ENCODE peak calls at places on chromosomes 3 and 15, in four cellular contexts. V is heart left ventricle, F is upper lobe of right lung, R is brain microvascular endothelial cell. I is an unnamed sample.

GRCh38 chr3:127820871-127821853 is 1.2 kb downstream of the MGLL start:
- DNase-seq in V (peak; percentile 38), F (peak; percentile 72), R (no peak), I (no peak)

GRCh38 chr3:127689266-127689860 is 16.6 kb downstream of the ABTB1 start:
- DNase-seq in V (no peak), F (peak; percentile 49), R (no peak), I (no peak)

GRCh38 chr3:57757642-57758297 is 1.7 kb downstream of the SLMAP start:
- DNase-seq in V (no peak), F (peak; percentile 64), R (no peak), I (peak; percentile 58)

GRCh38 chr3:133038089-133038730 is at the start of gene TMEM108:
- DNase-seq in V (peak; percentile 79), F (peak; percentile 93), R (peak; percentile 76), I (peak; percentile 85)

GRCh38 chr3:128060473-128061381 is 8.5 kb downstream of the SEC61A1 start:
- DNase-seq in V (no peak), F (no peak), R (peak; percentile 94), I (no peak)

GRCh38 chr3:37990527-37990926 is at the start of gene VILL:
- DNase-seq in V (no peak), F (peak; percentile 76), R (no peak), I (no peak)

GRCh38 chr3:37595784-37596180 is 265.9 kb upstream of the CTDSPL start:
- DNase-seq in V (no peak), F (no peak), R (no peak), I (no peak)

GRCh38 chr3:182028081-182028480 is 316.4 kb downstream of the SOX2 start:
- DNase-seq in V (no peak), F (no peak), R (no peak), I (no peak)

GRCh38 chr3:127428344-127429001 is 140.6 kb upstream of the PRR20G start:
- DNase-seq in V (peak; percentile 6), F (no peak), R (no peak), I (no peak)

GRCh38 chr3:73605861-73606260 is 18.9 kb downstream of the PDZRN3 start:
- DNase-seq in V (no peak), F (no peak), R (no peak), I (no peak)

GRCh38 chr3:168220609-168221008 is 124.9 kb upstream of the GOLIM4 start:
- DNase-seq in V (no peak), F (no peak), R (peak; percentile 2), I (no peak)

GRCh38 chr15:69568621-69569020 is 116.0 kb downstream of the RPLP1 start:
- DNase-seq in V (no peak), F (no peak), R (peak; percentile 85), I (no peak)

GRCh38 chr15:60179786-60180391 is 175.8 kb downstream of the FOXB1 start:
- DNase-seq in V (no peak), F (no peak), R (peak; percentile 65), I (no peak)

GRCh38 chr3:170622369-170623159 is 36.7 kb upstream of the SLC7A14 start:
- DNase-seq in V (peak; percentile 41), F (no peak), R (peak; percentile 51), I (no peak)

GRCh38 chr15:22239806-22240180 is 159.5 kb downstream of the OR4M2 start:
- DNase-seq in V (no peak), F (no peak), R (no peak), I (no peak)

GRCh38 chr3:139552632-139553335 is 13.2 kb upstream of the RBP1 start:
- DNase-seq in V (no peak), F (no peak), R (no peak), I (no peak)

GRCh38 chr3:196406806-196407470 is 25.3 kb downstream of the UBXN7 start:
- DNase-seq in V (no peak), F (no peak), R (peak; percentile 68), I (no peak)

GRCh38 chr3:14147617-14148016 is 22.8 kb downstream of the TMEM43 start:
- DNase-seq in V (peak; percentile 18), F (no peak), R (no peak), I (peak; percentile 47)

GRCh38 chr3:58052373-58053273 is 44.4 kb downstream of the FLNB start:
- DNase-seq in V (peak; percentile 65), F (peak; percentile 68), R (peak; percentile 98), I (peak; percentile 92)

GRCh38 chr15:47184003-47184404 is 533.3 kb upstream of the SEMA6D start:
- DNase-seq in V (no peak), F (peak; percentile 64), R (peak; percentile 12), I (no peak)

GRCh38 chr3:51715231-51716058 is 8.6 kb downstream of the GRM2 start:
- DNase-seq in V (no peak), F (peak; percentile 60), R (no peak), I (no peak)

GRCh38 chr15:58182460-58183163 is 44.4 kb downstream of the AQP9 start:
- DNase-seq in V (peak; percentile 42), F (no peak), R (no peak), I (no peak)

GRCh38 chr3:43729707-43730399 is 39.1 kb downstream of the ABHD5 start:
- DNase-seq in V (no peak), F (no peak), R (no peak), I (no peak)

GRCh38 chr3:43581343-43581742 is 40.5 kb downstream of the ANO10 start:
- DNase-seq in V (no peak), F (no peak), R (no peak), I (no peak)

GRCh38 chr3:132232231-132232792 is 84.9 kb upstream of the ACP3 start:
- DNase-seq in V (no peak), F (no peak), R (no peak), I (no peak)

GRCh38 chr15:38871638-38872037 is 307.0 kb upstream of the RASGRP1 start:
- DNase-seq in V (no peak), F (no peak), R (no peak), I (no peak)

GRCh38 chr15:38872732-38873131 is 308.1 kb upstream of the RASGRP1 start:
- DNase-seq in V (no peak), F (no peak), R (no peak), I (no peak)

GRCh38 chr15:38876211-38876610 is 311.6 kb upstream of the RASGRP1 start:
- DNase-seq in V (no peak), F (no peak), R (no peak), I (no peak)

GRCh38 chr15:38874464-38874863 is 309.9 kb upstream of the RASGRP1 start:
- DNase-seq in V (no peak), F (peak; percentile 75), R (no peak), I (no peak)

DNA sequence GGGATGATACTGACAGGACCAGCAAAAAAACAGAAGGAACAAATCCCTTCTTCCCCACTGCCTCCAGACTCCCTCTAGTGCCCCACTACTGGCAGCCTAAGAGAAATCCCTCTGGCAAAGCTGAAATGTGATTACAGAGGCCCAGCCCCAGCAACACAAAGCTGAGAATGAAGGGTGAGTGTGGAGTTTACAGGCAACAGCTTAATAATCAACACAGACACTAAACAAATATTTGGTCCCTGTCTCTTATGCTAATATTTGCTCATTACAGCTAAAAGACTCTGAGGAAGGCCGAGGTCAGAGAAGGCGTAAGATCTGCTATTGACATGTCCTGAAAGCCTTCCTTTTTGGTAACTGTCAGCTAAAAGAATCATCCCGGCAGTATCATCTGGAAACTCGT is 308.5 kb upstream of the RASGRP1 start:
- DNase-seq in V (no peak), F (no peak), R (no peak), I (no peak)
- TF ChIP-seq CTCF in V (no peak), F (no peak), R (peak; percentile 11), I (no peak)

GRCh38 chr15:94232107-94232506 is 746 bp downstream of the MCTP2 start:
- DNase-seq in V (no peak), F (no peak), R (no peak), I (no peak)

GRCh38 chr15:94230886-94231727 is at the start of gene MCTP2:
- DNase-seq in V (peak; percentile 65), F (peak; percentile 96), R (peak; percentile 52), I (peak; percentile 68)

GRCh38 chr15:94229591-94230365 is 1.6 kb upstream of the MCTP2 start:
- DNase-seq in V (no peak), F (no peak), R (no peak), I (no peak)

GRCh38 chr15:94231728-94232086 is 346 bp downstream of the MCTP2 start:
- DNase-seq in V (peak; percentile 17), F (no peak), R (no peak), I (no peak)

GRCh38 chr15:94230436-94230885 is 900 bp upstream of the MCTP2 start:
- DNase-seq in V (no peak), F (no peak), R (no peak), I (no peak)
- H3K27me3 ChIP-seq in V (peaks cover 30% of the 10 kb centered on the region), F (no peaks in the 10 kb centered on the region), R (no peaks in the 10 kb centered on the region), I (peaks cover 7% of the 10 kb centered on the region)

GRCh38 chr3:136122006-136122405 is 74.1 kb downstream of the MSL2 start:
- DNase-seq in V (no peak), F (no peak), R (no peak), I (no peak)

GRCh38 chr3:136120373-136121348 is 75.5 kb downstream of the MSL2 start:
- DNase-seq in V (no peak), F (no peak), R (no peak), I (no peak)
- TF ChIP-seq CTCF in V (no peak), F (no peak), R (no peak), I (no peak)

DNA sequence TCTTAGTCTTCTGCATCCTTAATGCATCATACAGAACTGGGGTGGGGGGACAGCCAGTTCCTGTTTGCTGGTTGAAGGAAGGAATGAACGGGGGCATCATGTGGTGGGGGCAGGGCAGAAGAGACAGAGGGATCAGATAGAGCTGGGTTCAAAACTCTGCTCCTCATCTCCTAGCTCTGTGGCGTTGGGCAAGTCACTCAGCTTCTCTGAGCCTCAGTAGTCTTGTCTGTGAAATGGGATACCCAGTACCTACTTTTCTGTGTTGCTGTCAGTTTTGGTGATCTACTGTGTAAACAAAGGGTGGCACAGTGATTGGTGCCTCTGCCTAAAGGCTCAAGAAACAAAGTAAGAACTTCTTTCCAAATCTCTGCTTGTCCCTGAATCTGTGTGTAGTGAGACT is 36.3 kb downstream of the RHCG start:
- DNase-seq in V (no peak), F (no peak), R (no peak), I (no peak)
- H3K27me3 ChIP-seq in V (peaks cover 16% of the 10 kb centered on the region), F (peaks cover 14% of the 10 kb centered on the region), R (no peaks in the 10 kb centered on the region), I (no peaks in the 10 kb centered on the region)

DNA sequence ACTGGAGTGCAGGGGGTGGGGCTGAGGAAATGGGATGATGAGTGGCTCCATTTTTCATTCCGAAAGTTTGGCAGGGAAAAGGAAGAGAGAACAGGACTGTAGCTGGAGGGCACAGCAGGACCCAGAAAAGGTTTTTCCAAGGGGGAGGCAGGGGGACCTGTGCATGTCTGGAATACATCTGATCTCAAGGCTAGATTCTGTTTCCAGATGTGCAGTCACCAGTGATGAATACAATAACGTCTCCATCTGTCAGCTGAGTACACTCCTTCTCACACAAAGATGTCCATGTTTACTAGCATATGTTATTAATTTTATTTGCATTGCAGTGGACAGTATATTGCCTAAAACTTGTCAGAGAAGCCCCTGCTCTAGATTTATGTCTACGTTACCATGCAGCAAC is 39.9 kb upstream of the PRTG start:
- DNase-seq in V (no peak), F (no peak), R (no peak), I (no peak)
- TF ChIP-seq CTCF in V (no peak), F (no peak), R (no peak), I (no peak)

GRCh38 chr15:65374831-65375401 is 2.9 kb downstream of the IGDCC3 start:
- DNase-seq in V (no peak), F (peak; percentile 54), R (no peak), I (no peak)

GRCh38 chr15:65372787-65373067 is 5.1 kb downstream of the IGDCC3 start:
- DNase-seq in V (no peak), F (no peak), R (no peak), I (no peak)

GRCh38 chr15:65373163-65373651 is 4.6 kb downstream of the IGDCC3 start:
- DNase-seq in V (no peak), F (peak; percentile 25), R (no peak), I (no peak)

GRCh38 chr15:65375871-65376552 is 1.8 kb downstream of the IGDCC3 start:
- DNase-seq in V (no peak), F (peak; percentile 37), R (no peak), I (no peak)

GRCh38 chr15:65374334-65374733 is 3.5 kb downstream of the IGDCC3 start:
- DNase-seq in V (no peak), F (no peak), R (no peak), I (no peak)
- H3K27me3 ChIP-seq in V (peaks cover 24% of the 10 kb centered on the region), F (peaks cover 50% of the 10 kb centered on the region), R (peaks cover 49% of the 10 kb centered on the region), I (peaks cover 5% of the 10 kb centered on the region)